ENCODE peak calls at places on chromosomes 12 and 14, in ten cellular contexts. B, U, W, I, R, M, F, D, P and Z are unnamed samples.

GRCh38 chr12:6962285-6963015 is 8.0 kb downstream of the PHB2 start:
- DNase-seq in R (peak; percentile 51), M (no peak), F (no peak), B (no peak), D (no peak), W (no peak), I (peak; percentile 9), U (peak; percentile 66), P (no peak), Z (no peak)

GRCh38 chr14:24095196-24096068 is 1.3 kb downstream of the PCK2 start:
- DNase-seq in R (no peak), W (no peak), P (no peak), I (peak; percentile 9), D (peak; percentile 37), F (no peak), B (peak; percentile 32), U (peak; percentile 80), M (no peak), Z (peak; percentile 44)

GRCh38 chr12:124036117-124037109 is 63.4 kb downstream of the ZNF664 start:
- DNase-seq in M (peak; percentile 15), R (peak; percentile 37), B (peak; percentile 48), F (peak; percentile 22), W (no peak), P (peak; percentile 49), D (no peak), U (no peak), I (peak; percentile 58), Z (no peak)

GRCh38 chr12:106080111-106080732 is 58.5 kb downstream of the NUAK1 start:
- DNase-seq in P (no peak), B (no peak), D (no peak), F (no peak), U (peak; percentile 73), M (no peak), R (no peak), I (peak; percentile 33), W (no peak), Z (no peak)

GRCh38 chr14:32491413-32492016 is 162.4 kb downstream of the AKAP6 start:
- DNase-seq in U (no peak), F (no peak), I (no peak), B (no peak), D (no peak), R (no peak), M (no peak), P (no peak), W (no peak), Z (no peak)

GRCh38 chr12:110271015-110271414 is 10.0 kb upstream of the ATP2A2 start:
- DNase-seq in B (no peak), D (no peak), M (no peak), F (no peak), P (no peak), W (no peak), U (no peak), R (no peak), I (no peak), Z (no peak)

GRCh38 chr12:81000831-81001230 is 63.1 kb upstream of the LIN7A start:
- DNase-seq in D (no peak), F (no peak), U (no peak), W (no peak), R (no peak), P (no peak), M (no peak), B (no peak), I (peak; percentile 3), Z (no peak)

GRCh38 chr12:62481843-62482540 is 15.4 kb downstream of the MON2 start:
- DNase-seq in I (no peak), W (no peak), F (no peak), B (no peak), P (no peak), M (no peak), D (no peak), R (no peak), U (no peak), Z (no peak)

GRCh38 chr12:129873458-129873857 is 30.4 kb downstream of the TMEM132D start:
- DNase-seq in W (no peak), I (no peak), D (no peak), F (no peak), B (no peak), R (no peak), P (no peak), M (no peak), U (no peak), Z (no peak)

GRCh38 chr12:88958153-88958552 is 377.9 kb upstream of the KITLG start:
- DNase-seq in R (no peak), U (no peak), F (no peak), W (no peak), M (no peak), D (no peak), P (no peak), I (no peak), B (no peak), Z (no peak)

GRCh38 chr14:97513891-97514290 is 716.7 kb downstream of the VRK1 start:
- DNase-seq in R (no peak), U (no peak), B (no peak), P (no peak), W (no peak), I (no peak), F (no peak), M (no peak), D (no peak), Z (no peak)

GRCh38 chr12:5960783-5961182 is 15.7 kb upstream of the ANO2 start:
- DNase-seq in P (no peak), B (no peak), F (no peak), I (no peak), D (no peak), U (no peak), R (no peak), W (no peak), M (no peak), Z (no peak)

GRCh38 chr12:5953835-5954586 is 9.0 kb upstream of the ANO2 start:
- DNase-seq in M (no peak), B (no peak), D (no peak), W (no peak), F (no peak), R (no peak), I (no peak), P (no peak), U (no peak), Z (no peak)

GRCh38 chr12:5954661-5955060 is 9.6 kb upstream of the ANO2 start:
- DNase-seq in D (no peak), F (no peak), R (no peak), B (no peak), W (no peak), P (no peak), M (no peak), U (no peak), I (no peak), Z (no peak)

DNA sequence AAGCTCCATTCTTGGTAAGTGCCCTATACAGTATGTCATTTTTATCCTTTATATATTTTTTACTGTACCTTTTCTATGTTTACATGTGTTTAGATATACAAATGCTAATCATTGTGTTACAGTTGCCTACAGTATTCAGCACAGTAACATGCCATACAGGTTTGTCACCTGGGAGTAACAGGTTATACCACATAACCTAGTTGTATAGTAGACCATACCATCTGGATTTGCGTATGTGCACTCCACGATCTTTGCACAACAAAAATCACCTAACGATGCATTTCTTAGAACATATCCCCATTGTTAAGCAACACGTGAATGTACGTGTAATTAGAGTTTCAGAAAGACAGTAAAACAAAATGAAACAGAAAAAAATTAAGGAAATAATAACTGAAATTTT is 11.9 kb upstream of the ANO2 start:
- DNase-seq in U (no peak), I (no peak), M (no peak), R (no peak), B (no peak), F (no peak), P (no peak), W (no peak), D (no peak), Z (no peak)
- H3K27ac ChIP-seq in U (no peak overlapping the region), I (no peak overlapping the region), M (no peak overlapping the region), R (no peak overlapping the region), B (no peak overlapping the region), F (no peak overlapping the region), P (no peak overlapping the region), W (no peak overlapping the region), D (no peak overlapping the region), Z (no peak overlapping the region)

GRCh38 chr14:104423224-104423681 is 156.3 kb upstream of the C14orf180 start:
- DNase-seq in I (no peak), W (no peak), U (no peak), B (no peak), D (no peak), R (no peak), M (no peak), F (no peak), P (no peak), Z (peak; percentile 58)

GRCh38 chr14:104420990-104421389 is 158.6 kb upstream of the C14orf180 start:
- DNase-seq in M (no peak), P (no peak), D (no peak), U (no peak), R (no peak), F (no peak), B (no peak), W (no peak), I (no peak), Z (no peak)

GRCh38 chr14:104422301-104423223 is 157.0 kb upstream of the C14orf180 start:
- DNase-seq in U (no peak), D (no peak), F (no peak), R (peak; percentile 73), P (no peak), B (no peak), I (no peak), W (no peak), M (no peak), Z (no peak)

GRCh38 chr14:104421401-104421821 is 158.2 kb upstream of the C14orf180 start:
- DNase-seq in B (no peak), R (no peak), W (no peak), D (no peak), I (no peak), M (no peak), P (no peak), F (no peak), U (no peak), Z (no peak)

GRCh38 chr14:104421892-104422291 is 157.7 kb upstream of the C14orf180 start:
- DNase-seq in U (no peak), D (no peak), M (no peak), P (no peak), B (no peak), W (no peak), R (no peak), I (no peak), F (no peak), Z (no peak)
- TF ChIP-seq CTCF in U (no peak), D (no peak), M (no peak), P (no peak), B (no peak), W (no peak), R (no peak), I (no peak), F (no peak), Z (no peak)

GRCh38 chr14:60214003-60214402 is 35.0 kb upstream of the PPM1A start:
- DNase-seq in U (no peak), M (no peak), W (no peak), B (no peak), R (no peak), F (no peak), I (no peak), D (no peak), P (no peak), Z (no peak)
- H3K27ac ChIP-seq in U (no peak overlapping the region), M (no peak overlapping the region), W (no peak overlapping the region), B (peak overlapping the region; percentile 51), R (no peak overlapping the region), F (no peak overlapping the region), I (no peak overlapping the region), D (no peak overlapping the region), P (no peak overlapping the region), Z (peak overlapping the region; percentile 50)

DNA sequence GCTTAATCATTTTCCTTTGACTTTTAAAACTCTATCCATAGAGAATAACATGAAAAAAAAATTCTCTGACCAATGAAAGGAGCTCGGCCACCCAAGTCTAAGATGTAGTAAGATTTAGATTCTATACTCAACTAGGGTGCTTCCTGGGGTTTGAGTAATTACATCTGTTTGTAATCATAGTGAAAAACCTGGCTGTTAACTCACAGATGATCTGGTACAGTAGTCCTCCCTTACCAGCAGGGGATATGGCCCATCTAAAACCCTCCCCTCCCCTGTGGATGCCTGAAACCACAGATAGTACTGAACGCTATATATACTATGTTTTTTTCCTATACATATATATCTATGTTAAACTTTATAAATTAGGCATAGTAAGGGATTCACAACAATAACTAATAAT is 89.2 kb downstream of the DAAM1 start:
- DNase-seq in P (no peak), U (no peak), I (no peak), M (no peak), B (no peak), F (no peak), R (no peak), D (no peak), W (no peak), Z (no peak)
- TF ChIP-seq CTCF in P (no peak), U (no peak), I (no peak), M (no peak), B (no peak), F (no peak), R (no peak), D (no peak), W (no peak), Z (no peak)